ENCODE peak calls at places on chromosomes 1 and 21, in nine cellular contexts. E is heart left ventricle; N is osteoblast; W is colonic mucosa; A is transverse colon; L is GM23248; X is tibial artery; F is CD8-positive, alpha-beta memory T cell; Q is A673. R is an unnamed sample.
A peak's percentile ranks its signal among the peaks of the same experiment; 100 is the strongest.

GRCh38 chr1:6007318-6008083 is 15.3 kb upstream of the NPHP4 start:
- DNase-seq in E (no peak), N (peak; percentile 93), W (no peak), A (no peak), L (no peak), X (no peak), F (no peak), Q (peak; percentile 44), R (no peak)

GRCh38 chr1:47181955-47182680 is 7.7 kb downstream of the PDZK1IP1 start:
- DNase-seq in E (no peak), N (peak; percentile 69), W (no peak), A (no peak), L (no peak), X (no peak), F (no peak), Q (no peak), R (no peak)

GRCh38 chr1:43991200-43991475 is 261 bp upstream of the CCDC24 start:
- DNase-seq in E (no peak), N (no peak), W (no peak), A (no peak), L (no peak), X (no peak), F (no peak), Q (no peak), R (no peak)

GRCh38 chr1:107140703-107141490 is at the start of gene NTNG1:
- DNase-seq in E (no peak), N (peak; percentile 72), W (peak; percentile 24), A (no peak), L (peak; percentile 66), X (no peak), F (peak; percentile 8), Q (peak; percentile 79), R (no peak)

GRCh38 chr1:67683306-67683705 is 1.7 kb upstream of the GADD45A start:
- DNase-seq in E (no peak), N (no peak), W (no peak), A (no peak), L (peak; percentile 84), X (no peak), F (no peak), Q (peak; percentile 23), R (no peak)

GRCh38 chr1:117336087-117336817 is 31.0 kb upstream of the MAN1A2 start:
- DNase-seq in E (no peak), N (no peak), W (no peak), A (no peak), L (peak; percentile 18), X (no peak), F (no peak), Q (no peak), R (no peak)

GRCh38 chr21:16870116-16870515 is 642.7 kb upstream of the CXADR start:
- DNase-seq in E (no peak), N (no peak), W (no peak), A (no peak), L (peak; percentile 45), X (no peak), F (no peak), Q (peak; percentile 22), R (no peak)

GRCh38 chr21:35015435-35016024 is 33.6 kb downstream of the RUNX1 start:
- DNase-seq in E (no peak), N (no peak), W (no peak), A (no peak), L (no peak), X (no peak), F (no peak), Q (no peak), R (no peak)

GRCh38 chr1:32241011-32241763 is 5.8 kb upstream of the FAM167B start:
- DNase-seq in E (peak; percentile 65), N (peak; percentile 91), W (peak; percentile 69), A (peak; percentile 73), L (peak; percentile 84), X (peak; percentile 55), F (no peak), Q (peak; percentile 43), R (no peak)

GRCh38 chr1:245008761-245009160 is 144.4 kb upstream of the HNRNPU start:
- DNase-seq in E (no peak), N (no peak), W (no peak), A (no peak), L (no peak), X (no peak), F (no peak), Q (no peak), R (no peak)

GRCh38 chr1:245003246-245003645 is 138.9 kb upstream of the HNRNPU start:
- DNase-seq in E (no peak), N (no peak), W (no peak), A (no peak), L (no peak), X (no peak), F (no peak), Q (no peak), R (no peak)

GRCh38 chr1:245010018-245010614 is 144.7 kb upstream of the KIF26B start:
- DNase-seq in E (no peak), N (no peak), W (no peak), A (no peak), L (no peak), X (no peak), F (no peak), Q (no peak), R (no peak)

GRCh38 chr1:245007686-245008085 is 143.3 kb upstream of the HNRNPU start:
- DNase-seq in E (no peak), N (no peak), W (no peak), A (no peak), L (no peak), X (no peak), F (no peak), Q (no peak), R (no peak)
- H3K27me3 ChIP-seq in E (no peaks in the 10 kb centered on the region), N (no peaks in the 10 kb centered on the region), W (no peaks in the 10 kb centered on the region), A (no peaks in the 10 kb centered on the region), L (no peaks in the 10 kb centered on the region), X (no peaks in the 10 kb centered on the region), F (no peaks in the 10 kb centered on the region), Q (no peaks in the 10 kb centered on the region), R (no peaks in the 10 kb centered on the region)

GRCh38 chr1:166485620-166486019 is 318.8 kb upstream of the FAM78B start:
- DNase-seq in E (no peak), N (no peak), W (no peak), A (no peak), L (peak; percentile 42), X (no peak), F (no peak), Q (no peak), R (no peak)

GRCh38 chr1:166489356-166489669 is 322.5 kb upstream of the FAM78B start:
- DNase-seq in E (no peak), N (no peak), W (no peak), A (no peak), L (no peak), X (no peak), F (no peak), Q (no peak), R (no peak)

GRCh38 chr1:166488327-166488726 is 321.5 kb upstream of the FAM78B start:
- DNase-seq in E (no peak), N (no peak), W (no peak), A (no peak), L (no peak), X (no peak), F (no peak), Q (no peak), R (no peak)

GRCh38 chr1:166490437-166490784 is 323.6 kb upstream of the FAM78B start:
- DNase-seq in E (no peak), N (no peak), W (no peak), A (no peak), L (no peak), X (no peak), F (no peak), Q (no peak), R (no peak)

GRCh38 chr1:166489670-166490436 is 323.1 kb upstream of the FAM78B start:
- DNase-seq in E (no peak), N (no peak), W (peak; percentile 20), A (peak; percentile 22), L (peak; percentile 29), X (no peak), F (peak; percentile 58), Q (peak; percentile 9), R (peak; percentile 6)
- H3K4me3 ChIP-seq in E (peak overlapping the region; percentile 63), N (peak overlapping the region; percentile 52), W (peak overlapping the region; percentile 28), A (peak overlapping the region; percentile 25), L (peak overlapping the region; percentile 60), X (peak overlapping the region; percentile 45), F (peak overlapping the region; percentile 89), Q (peak overlapping the region; percentile 19), R (peak overlapping the region; percentile 49)

DNA sequence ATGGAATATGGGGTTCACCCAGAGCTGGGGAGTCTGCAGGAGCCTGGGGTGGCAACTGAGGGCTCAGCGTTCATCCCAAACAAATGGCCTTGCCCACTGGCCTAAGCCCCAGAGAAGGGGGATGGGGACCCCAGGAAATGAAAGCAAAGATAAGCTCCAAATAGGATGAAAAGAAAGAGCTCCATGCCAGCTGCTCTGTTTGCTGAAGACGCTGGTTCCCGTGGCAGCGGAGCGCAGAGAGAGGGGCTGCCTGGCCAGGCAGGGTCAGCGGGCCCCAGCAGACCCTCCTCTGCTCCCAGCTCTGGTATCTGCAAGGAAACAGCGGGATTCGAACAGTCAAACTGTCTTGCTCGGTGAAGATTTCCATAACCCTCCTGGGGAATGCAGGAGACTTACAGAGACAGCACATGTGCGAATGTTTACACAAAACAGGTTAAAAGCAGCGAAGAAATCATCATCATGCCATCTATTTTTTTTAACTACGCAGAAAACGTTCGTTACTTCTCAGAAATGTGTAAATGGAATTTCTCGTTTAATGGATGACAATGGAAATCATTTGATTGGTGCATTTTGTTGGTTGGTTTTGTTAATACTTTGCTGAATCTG is 94.4 kb downstream of the PDE9A start:
- DNase-seq in E (no peak), N (peak; percentile 35), W (no peak), A (no peak), L (no peak), X (no peak), F (no peak), Q (no peak), R (no peak)
- H3K4me1 ChIP-seq in E (no peaks in the 10 kb centered on the region), N (no peaks in the 10 kb centered on the region), W (peaks cover 17% of the 10 kb centered on the region), A (peaks cover 35% of the 10 kb centered on the region), L (no peaks in the 10 kb centered on the region), X (no peaks in the 10 kb centered on the region), F (peaks cover 27% of the 10 kb centered on the region), Q (no peaks in the 10 kb centered on the region), R (no peaks in the 10 kb centered on the region)

GRCh38 chr1:165356876-165357275 is 361 bp upstream of the LMX1A start:
- DNase-seq in E (no peak), N (no peak), W (no peak), A (no peak), L (no peak), X (no peak), F (no peak), Q (no peak), R (no peak)
- H3K27me3 ChIP-seq in E (peaks cover 73% of the 10 kb centered on the region), N (peaks cover 46% of the 10 kb centered on the region), W (peaks cover 61% of the 10 kb centered on the region), A (peaks cover 81% of the 10 kb centered on the region), L (peaks cover 75% of the 10 kb centered on the region), X (no peaks in the 10 kb centered on the region), F (peaks cover 27% of the 10 kb centered on the region), Q (peaks cover 73% of the 10 kb centered on the region), R (peaks cover 95% of the 10 kb centered on the region)

DNA sequence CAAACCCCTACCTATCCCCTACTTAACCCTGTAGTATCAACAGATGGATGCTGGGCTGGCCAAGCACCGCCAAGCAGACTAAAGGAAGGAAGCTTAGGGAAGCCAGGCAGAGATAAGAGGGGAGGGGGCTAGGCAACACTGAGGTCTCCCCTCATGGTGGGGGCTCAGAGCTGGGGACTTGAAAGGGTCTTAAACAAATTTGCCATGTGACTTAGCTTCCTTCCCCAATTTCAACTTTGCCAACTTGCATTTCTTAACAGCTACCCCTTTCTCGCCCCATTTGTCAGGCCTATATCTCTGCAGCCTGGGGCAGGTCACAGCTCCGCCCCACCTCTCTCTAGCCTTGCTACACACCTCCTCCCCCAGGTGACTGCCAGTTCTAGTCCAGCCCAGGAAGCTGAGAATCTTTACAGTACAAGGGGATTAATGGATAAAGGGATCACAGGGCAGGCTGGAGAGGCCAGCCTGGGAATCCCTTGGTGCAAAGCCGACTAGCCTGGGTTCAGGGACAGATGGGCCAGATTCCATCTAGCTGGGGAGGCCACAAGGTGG is 3.4 kb downstream of the KIF21B start:
- DNase-seq in E (no peak), N (peak; percentile 85), W (peak; percentile 69), A (peak; percentile 65), L (no peak), X (no peak), F (peak; percentile 36), Q (no peak), R (no peak)
- H3K4me3 ChIP-seq in E (no peak overlapping the region), N (no peak overlapping the region), W (no peak overlapping the region), A (no peak overlapping the region), L (no peak overlapping the region), X (no peak overlapping the region), F (peak overlapping the region; percentile 92), Q (no peak overlapping the region), R (no peak overlapping the region)

R was measured in esophagus squamous epithelium.